ENCODE peak calls at places on chromosomes 12 and 14, in eight cellular contexts. One of them, this sample, is unnamed.

GRCh38 chr14:97777622-97778021 is 980.4 kb downstream of the VRK1 start:
- DNase-seq in NB4: no peak
- DNase-seq in gastrocnemius medialis: no peak
- DNase-seq in sigmoid colon: no peak
- DNase-seq in ovary: no peak
- DNase-seq in body of pancreas: no peak
- DNase-seq in heart left ventricle: no peak
- DNase-seq in A549: no peak
- DNase-seq in this sample: no peak

GRCh38 chr12:111270773-111271172 is 98.1 kb downstream of the PHETA1 start:
- DNase-seq in A549: peak
- DNase-seq in body of pancreas: no peak
- DNase-seq in NB4: no peak
- DNase-seq in ovary: no peak
- DNase-seq in sigmoid colon: no peak
- DNase-seq in gastrocnemius medialis: no peak
- DNase-seq in heart left ventricle: no peak
- DNase-seq in this sample: no peak

GRCh38 chr14:81390706-81391105 is 9.4 kb downstream of the STON2 start:
- DNase-seq in sigmoid colon: no peak
- DNase-seq in NB4: no peak
- DNase-seq in heart left ventricle: no peak
- DNase-seq in ovary: no peak
- DNase-seq in body of pancreas: no peak
- DNase-seq in A549: no peak
- DNase-seq in gastrocnemius medialis: no peak
- DNase-seq in this sample: no peak

GRCh38 chr14:73913256-73913655 is 26.6 kb downstream of the ZNF410 start:
- DNase-seq in heart left ventricle: no peak
- DNase-seq in A549: no peak
- DNase-seq in sigmoid colon: no peak
- DNase-seq in NB4: no peak
- DNase-seq in gastrocnemius medialis: no peak
- DNase-seq in ovary: no peak
- DNase-seq in body of pancreas: no peak
- DNase-seq in this sample: no peak

GRCh38 chr12:57385586-57385985 is 45.3 kb downstream of the R3HDM2 start:
- DNase-seq in sigmoid colon: no peak
- DNase-seq in ovary: no peak
- DNase-seq in heart left ventricle: no peak
- DNase-seq in A549: no peak
- DNase-seq in NB4: no peak
- DNase-seq in body of pancreas: no peak
- DNase-seq in gastrocnemius medialis: no peak
- DNase-seq in this sample: no peak

GRCh38 chr12:106898001-106898966 is 57.4 kb upstream of the TMEM263 start:
- DNase-seq in gastrocnemius medialis: no peak
- DNase-seq in NB4: no peak
- DNase-seq in body of pancreas: no peak
- DNase-seq in sigmoid colon: no peak
- DNase-seq in heart left ventricle: no peak
- DNase-seq in A549: no peak
- DNase-seq in ovary: no peak
- DNase-seq in this sample: no peak

GRCh38 chr12:77847665-77848431 is 17.2 kb downstream of the NAV3 start:
- DNase-seq in heart left ventricle: no peak
- DNase-seq in gastrocnemius medialis: no peak
- DNase-seq in ovary: no peak
- DNase-seq in body of pancreas: no peak
- DNase-seq in A549: no peak
- DNase-seq in sigmoid colon: no peak
- DNase-seq in NB4: no peak
- DNase-seq in this sample: no peak

GRCh38 chr14:39372656-39373055 is 59.6 kb downstream of the FBXO33 start:
- DNase-seq in gastrocnemius medialis: no peak
- DNase-seq in sigmoid colon: no peak
- DNase-seq in heart left ventricle: no peak
- DNase-seq in A549: no peak
- DNase-seq in body of pancreas: no peak
- DNase-seq in ovary: no peak
- DNase-seq in NB4: no peak
- DNase-seq in this sample: no peak

GRCh38 chr12:20214286-20214685 is 154.1 kb upstream of the PDE3A start:
- DNase-seq in body of pancreas: no peak
- DNase-seq in A549: no peak
- DNase-seq in heart left ventricle: no peak
- DNase-seq in gastrocnemius medialis: no peak
- DNase-seq in NB4: no peak
- DNase-seq in sigmoid colon: no peak
- DNase-seq in ovary: no peak
- DNase-seq in this sample: no peak

GRCh38 chr12:121626853-121627623 is 708 bp downstream of the ORAI1 start:
- DNase-seq in ovary: peak
- DNase-seq in body of pancreas: peak
- DNase-seq in gastrocnemius medialis: peak
- DNase-seq in A549: peak
- DNase-seq in sigmoid colon: peak
- DNase-seq in heart left ventricle: peak
- DNase-seq in NB4: peak
- DNase-seq in this sample: no peak

GRCh38 chr14:38761033-38761432 is 342.0 kb downstream of the SEC23A start:
- DNase-seq in ovary: no peak
- DNase-seq in NB4: no peak
- DNase-seq in body of pancreas: no peak
- DNase-seq in gastrocnemius medialis: no peak
- DNase-seq in heart left ventricle: no peak
- DNase-seq in sigmoid colon: no peak
- DNase-seq in A549: no peak
- DNase-seq in this sample: no peak

GRCh38 chr12:14481201-14481600 is 86.5 kb downstream of the PLBD1 start:
- DNase-seq in heart left ventricle: no peak
- DNase-seq in NB4: no peak
- DNase-seq in sigmoid colon: no peak
- DNase-seq in A549: no peak
- DNase-seq in body of pancreas: no peak
- DNase-seq in gastrocnemius medialis: no peak
- DNase-seq in ovary: no peak
- DNase-seq in this sample: no peak
- TF ChIP-seq POLR2A in heart left ventricle: no peak
- TF ChIP-seq POLR2A in NB4: no peak
- TF ChIP-seq POLR2A in sigmoid colon: no peak
- TF ChIP-seq POLR2A in A549: no peak
- TF ChIP-seq POLR2A in body of pancreas: no peak
- TF ChIP-seq POLR2A in gastrocnemius medialis: no peak
- TF ChIP-seq POLR2A in ovary: no peak
- TF ChIP-seq POLR2A in this sample: no peak

DNA sequence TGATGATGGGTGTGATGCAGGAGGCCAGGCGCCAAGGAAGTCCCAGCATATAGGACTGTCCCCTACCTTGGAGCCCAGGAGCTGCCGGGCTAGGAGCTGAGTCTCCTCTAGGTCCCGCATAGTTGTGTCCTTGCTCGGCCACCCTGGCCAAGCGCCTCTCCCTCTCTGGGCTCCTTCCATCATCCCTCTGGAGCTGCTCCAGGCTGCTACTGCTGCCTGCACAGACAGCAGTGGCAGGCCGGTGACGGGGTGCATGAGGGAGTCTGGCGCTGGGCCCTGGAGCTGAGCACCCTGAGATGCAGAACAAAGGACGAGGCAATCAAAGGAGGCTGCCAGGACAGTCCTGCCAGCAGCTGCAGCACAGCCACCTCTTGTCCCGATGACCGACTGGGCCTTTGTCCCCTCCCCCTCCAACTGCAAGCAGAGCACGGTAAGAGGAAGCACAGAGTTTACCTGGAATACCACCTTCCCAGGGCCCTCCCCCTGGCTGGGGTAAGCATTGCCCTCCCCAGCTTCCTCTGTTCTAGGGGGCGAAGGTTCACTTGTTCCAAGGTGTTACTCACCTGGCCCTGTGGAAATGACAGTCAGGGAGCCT is 10.4 kb downstream of the DTX1 start:
- DNase-seq in heart left ventricle: no peak
- DNase-seq in body of pancreas: no peak
- DNase-seq in gastrocnemius medialis: no peak
- DNase-seq in sigmoid colon: no peak
- DNase-seq in A549: no peak
- DNase-seq in NB4: no peak
- DNase-seq in ovary: no peak
- DNase-seq in this sample: no peak
- TF ChIP-seq CTCF in heart left ventricle: no peak
- TF ChIP-seq CTCF in body of pancreas: no peak
- TF ChIP-seq CTCF in gastrocnemius medialis: no peak
- TF ChIP-seq CTCF in sigmoid colon: no peak
- TF ChIP-seq CTCF in A549: no peak
- TF ChIP-seq CTCF in NB4: no peak
- TF ChIP-seq CTCF in ovary: no peak
- TF ChIP-seq CTCF in this sample: no peak

GRCh38 chr14:32816588-32816987 is 122.1 kb upstream of the NPAS3 start:
- DNase-seq in body of pancreas: no peak
- DNase-seq in NB4: no peak
- DNase-seq in sigmoid colon: no peak
- DNase-seq in heart left ventricle: no peak
- DNase-seq in ovary: no peak
- DNase-seq in A549: no peak
- DNase-seq in gastrocnemius medialis: no peak
- DNase-seq in this sample: no peak

GRCh38 chr14:32809255-32809654 is 129.4 kb upstream of the NPAS3 start:
- DNase-seq in ovary: no peak
- DNase-seq in body of pancreas: no peak
- DNase-seq in sigmoid colon: no peak
- DNase-seq in NB4: no peak
- DNase-seq in A549: no peak
- DNase-seq in heart left ventricle: no peak
- DNase-seq in gastrocnemius medialis: no peak
- DNase-seq in this sample: no peak

GRCh38 chr14:32808574-32809098 is 130.0 kb upstream of the NPAS3 start:
- DNase-seq in sigmoid colon: no peak
- DNase-seq in NB4: no peak
- DNase-seq in body of pancreas: peak
- DNase-seq in heart left ventricle: peak
- DNase-seq in ovary: no peak
- DNase-seq in A549: no peak
- DNase-seq in gastrocnemius medialis: no peak
- DNase-seq in this sample: no peak

GRCh38 chr14:32814721-32815120 is 124.0 kb upstream of the NPAS3 start:
- DNase-seq in A549: no peak
- DNase-seq in body of pancreas: no peak
- DNase-seq in heart left ventricle: no peak
- DNase-seq in sigmoid colon: no peak
- DNase-seq in gastrocnemius medialis: no peak
- DNase-seq in ovary: no peak
- DNase-seq in NB4: no peak
- DNase-seq in this sample: no peak

GRCh38 chr14:32813401-32813800 is 125.3 kb upstream of the NPAS3 start:
- DNase-seq in body of pancreas: no peak
- DNase-seq in sigmoid colon: no peak
- DNase-seq in ovary: no peak
- DNase-seq in gastrocnemius medialis: no peak
- DNase-seq in A549: no peak
- DNase-seq in NB4: no peak
- DNase-seq in heart left ventricle: no peak
- DNase-seq in this sample: no peak
- TF ChIP-seq POLR2A in body of pancreas: no peak
- TF ChIP-seq POLR2A in sigmoid colon: no peak
- TF ChIP-seq POLR2A in ovary: no peak
- TF ChIP-seq POLR2A in gastrocnemius medialis: no peak
- TF ChIP-seq POLR2A in A549: no peak
- TF ChIP-seq POLR2A in NB4: no peak
- TF ChIP-seq POLR2A in heart left ventricle: no peak
- TF ChIP-seq POLR2A in this sample: no peak

GRCh38 chr14:88380405-88380804 is 5.1 kb upstream of the SPATA7 start:
- DNase-seq in body of pancreas: no peak
- DNase-seq in ovary: no peak
- DNase-seq in heart left ventricle: no peak
- DNase-seq in NB4: peak
- DNase-seq in sigmoid colon: no peak
- DNase-seq in A549: peak
- DNase-seq in gastrocnemius medialis: no peak
- DNase-seq in this sample: no peak
- TF ChIP-seq CTCF in body of pancreas: peak
- TF ChIP-seq CTCF in ovary: no peak
- TF ChIP-seq CTCF in heart left ventricle: peak
- TF ChIP-seq CTCF in NB4: no peak
- TF ChIP-seq CTCF in sigmoid colon: no peak
- TF ChIP-seq CTCF in A549: peak
- TF ChIP-seq CTCF in gastrocnemius medialis: peak
- TF ChIP-seq CTCF in this sample: no peak

GRCh38 chr12:53053223-53054111 is 3.6 kb downstream of the TNS2 start:
- DNase-seq in A549: no peak
- DNase-seq in heart left ventricle: peak
- DNase-seq in sigmoid colon: peak
- DNase-seq in NB4: peak
- DNase-seq in gastrocnemius medialis: no peak
- DNase-seq in ovary: peak
- DNase-seq in body of pancreas: peak
- DNase-seq in this sample: no peak

GRCh38 chr12:53050426-53051057 is 677 bp downstream of the TNS2 start:
- DNase-seq in A549: no peak
- DNase-seq in sigmoid colon: no peak
- DNase-seq in ovary: no peak
- DNase-seq in heart left ventricle: no peak
- DNase-seq in gastrocnemius medialis: no peak
- DNase-seq in NB4: no peak
- DNase-seq in body of pancreas: no peak
- DNase-seq in this sample: no peak

GRCh38 chr12:53051058-53051880 is 1.4 kb downstream of the TNS2 start:
- DNase-seq in ovary: peak
- DNase-seq in gastrocnemius medialis: peak
- DNase-seq in heart left ventricle: peak
- DNase-seq in sigmoid colon: peak
- DNase-seq in body of pancreas: peak
- DNase-seq in NB4: peak
- DNase-seq in A549: no peak
- DNase-seq in this sample: no peak

GRCh38 chr12:53052419-53053222 is 2.8 kb downstream of the TNS2 start:
- DNase-seq in sigmoid colon: peak
- DNase-seq in NB4: no peak
- DNase-seq in A549: no peak
- DNase-seq in body of pancreas: peak
- DNase-seq in heart left ventricle: peak
- DNase-seq in ovary: peak
- DNase-seq in gastrocnemius medialis: peak
- DNase-seq in this sample: no peak

GRCh38 chr12:53051881-53052412 is 2.1 kb downstream of the TNS2 start:
- DNase-seq in heart left ventricle: no peak
- DNase-seq in gastrocnemius medialis: no peak
- DNase-seq in sigmoid colon: peak
- DNase-seq in NB4: no peak
- DNase-seq in body of pancreas: peak
- DNase-seq in A549: no peak
- DNase-seq in ovary: peak
- DNase-seq in this sample: no peak
- TF ChIP-seq POLR2A in heart left ventricle: no peak
- TF ChIP-seq POLR2A in gastrocnemius medialis: no peak
- TF ChIP-seq POLR2A in sigmoid colon: no peak
- TF ChIP-seq POLR2A in NB4: no peak
- TF ChIP-seq POLR2A in body of pancreas: no peak
- TF ChIP-seq POLR2A in A549: no peak
- TF ChIP-seq POLR2A in ovary: no peak
- TF ChIP-seq POLR2A in this sample: no peak

This sample was measured in vagina.